ENCODE peak calls at places on chromosomes 4 and X, in six cellular contexts. U, D, W, Y, Z and K are unnamed samples.

GRCh38 chrX:65871671-65872311 is 168.1 kb downstream of the VSIG4 start:
- DNase-seq in Y (peak; percentile 11), W (no peak), D (no peak), Z (peak; percentile 41), U (peak; percentile 64), K (peak; percentile 2)

GRCh38 chr4:55920571-55920970 is 28.2 kb upstream of the CEP135 start:
- DNase-seq in U (no peak), Y (peak; percentile 5), D (no peak), Z (no peak), W (no peak), K (no peak)

GRCh38 chr4:18582841-18583240 is 561.3 kb upstream of the LCORL start:
- DNase-seq in D (no peak), W (no peak), Y (no peak), U (no peak), Z (no peak), K (no peak)

GRCh38 chrX:74382613-74383012 is 38.7 kb upstream of the SLC16A2 start:
- DNase-seq in U (peak; percentile 70), W (peak; percentile 10), Y (peak; percentile 69), Z (peak; percentile 29), D (peak; percentile 62), K (peak; percentile 52)

GRCh38 chr4:122711893-122712292 is 20.6 kb upstream of the BBS12 start:
- DNase-seq in Y (no peak), D (no peak), W (no peak), Z (no peak), U (no peak), K (no peak)

GRCh38 chr4:174631901-174632758 is 109.8 kb upstream of the HPGD start:
- DNase-seq in D (peak; percentile 19), W (peak; percentile 2), Z (peak; percentile 20), Y (peak; percentile 69), U (no peak), K (no peak)

GRCh38 chr4:147975325-147975724 is 243.4 kb downstream of the ARHGAP10 start:
- DNase-seq in U (no peak), Z (no peak), Y (peak; percentile 79), D (no peak), W (no peak), K (no peak)

GRCh38 chr4:169117591-169118081 is 107.6 kb upstream of the CBR4 start:
- DNase-seq in W (peak; percentile 41), U (no peak), Z (no peak), D (no peak), Y (peak; percentile 81), K (no peak)

GRCh38 chr4:1706358-1706757 is 5.8 kb downstream of the SLBP start:
- DNase-seq in D (no peak), U (no peak), Z (no peak), W (no peak), Y (no peak), K (no peak)

GRCh38 chrX:136953867-136954787 is 73.6 kb upstream of the RBMX start:
- DNase-seq in Z (peak; percentile 65), Y (peak; percentile 81), U (peak; percentile 69), W (no peak), D (peak; percentile 66), K (peak; percentile 57)

GRCh38 chr4:137360701-137361213 is 171.5 kb downstream of the PCDH18 start:
- DNase-seq in D (no peak), Z (no peak), Y (no peak), U (no peak), W (no peak), K (no peak)

GRCh38 chr4:143531368-143531767 is 17.9 kb downstream of the SMARCA5 start:
- DNase-seq in D (peak; percentile 3), U (no peak), W (no peak), Z (peak; percentile 4), Y (peak; percentile 45), K (no peak)

GRCh38 chrX:85052636-85053343 is 49.1 kb downstream of the APOOL start:
- DNase-seq in W (peak; percentile 42), D (no peak), U (no peak), Z (no peak), Y (peak; percentile 79), K (no peak)

GRCh38 chr4:139528377-139529005 is 27.5 kb downstream of the SETD7 start:
- DNase-seq in D (no peak), Y (peak; percentile 92), W (peak; percentile 87), Z (no peak), U (peak; percentile 62), K (peak; percentile 50)

GRCh38 chrX:35076061-35076460 is 133.5 kb downstream of the FAM47B start:
- DNase-seq in W (no peak), D (no peak), Y (no peak), Z (no peak), U (no peak), K (no peak)

GRCh38 chr4:37760840-37761239 is 65.6 kb upstream of the PGM2 start:
- DNase-seq in U (no peak), Y (no peak), W (no peak), D (no peak), Z (no peak), K (no peak)

GRCh38 chr4:84529169-84529751 is 30.2 kb upstream of the NKX6-1 start:
- DNase-seq in W (no peak), Y (peak; percentile 53), Z (peak; percentile 16), D (peak; percentile 11), U (no peak), K (no peak)

GRCh38 chrX:23003121-23003520 is 3.4 kb downstream of the DDX53 start:
- DNase-seq in W (no peak), Z (no peak), D (no peak), U (no peak), Y (peak; percentile 65), K (no peak)

DNA sequence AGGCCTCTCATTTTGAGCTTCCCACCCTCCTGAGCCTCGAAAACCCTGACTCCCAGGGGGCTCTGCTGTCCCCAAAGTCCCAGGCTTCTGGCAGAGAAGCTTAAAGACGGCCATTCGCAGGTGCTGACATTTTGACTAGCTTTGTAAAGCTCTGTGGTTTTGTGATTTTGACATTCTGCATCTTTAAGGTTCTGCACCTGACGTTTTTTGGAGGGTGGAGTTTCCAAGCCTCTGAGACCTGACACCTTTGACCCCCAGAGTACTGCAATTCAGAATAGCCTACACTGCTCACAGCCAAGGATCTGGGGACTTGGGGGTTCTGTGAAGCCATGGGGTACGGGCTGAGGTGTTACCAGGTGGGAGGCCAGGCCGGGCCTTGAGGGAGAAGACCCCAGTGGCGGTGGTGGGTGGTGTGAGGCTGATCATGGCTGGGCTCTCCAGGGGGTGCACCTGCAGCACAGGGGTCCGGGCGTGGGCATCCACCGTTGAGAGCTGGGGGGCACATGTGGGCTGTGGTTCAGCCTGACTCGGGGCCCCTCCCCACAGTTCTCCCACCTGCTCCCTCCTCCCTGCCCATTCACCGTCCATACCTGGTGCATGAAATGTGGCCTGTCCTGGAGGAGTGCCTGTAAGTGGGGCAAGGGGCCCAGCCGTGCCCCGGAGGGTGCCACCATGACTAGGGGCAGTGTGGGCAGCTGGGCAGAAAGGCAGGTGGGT is 7.3 kb downstream of the FOXP3 start:
- DNase-seq in Z (no peak), D (no peak), W (no peak), U (no peak), Y (no peak), K (no peak)
- H3K4me3 ChIP-seq in Z (no peak overlapping the region), D (no peak overlapping the region), W (no peak overlapping the region), U (no peak overlapping the region), Y (no peak overlapping the region), K (no peak overlapping the region)

DNA sequence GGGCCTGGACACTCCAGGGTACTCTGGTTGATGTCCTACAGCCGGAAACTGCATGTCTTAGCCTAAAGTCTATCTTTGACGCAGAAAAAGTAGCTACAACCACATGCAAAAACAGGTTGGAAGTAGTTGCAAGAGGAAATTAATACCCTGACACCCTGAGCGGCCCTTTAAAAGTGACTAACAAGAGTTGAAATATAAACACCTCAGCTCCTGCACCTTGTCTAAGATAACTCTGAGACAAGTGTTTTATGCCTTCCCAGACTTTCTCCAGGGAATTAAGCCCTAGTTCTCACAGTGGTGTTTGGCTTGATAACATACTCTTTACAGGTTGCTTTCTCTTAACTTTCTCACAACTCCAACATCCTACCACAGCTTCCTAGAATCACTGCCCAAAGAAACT is 943.1 kb downstream of the DMD start:
- DNase-seq in Z (no peak), U (no peak), Y (no peak), D (no peak), W (no peak), K (no peak)
- H3K9me3 ChIP-seq in Z (peaks cover 8% of the 10 kb centered on the region), U (no peaks in the 10 kb centered on the region), Y (no peaks in the 10 kb centered on the region), D (no peaks in the 10 kb centered on the region), W (no peaks in the 10 kb centered on the region), K (no peaks in the 10 kb centered on the region)

GRCh38 chr4:8571702-8572685 is 8.2 kb upstream of the GPR78 start:
- DNase-seq in D (no peak), U (no peak), Y (peak; percentile 50), W (no peak), Z (no peak), K (no peak)
- H3K4me3 ChIP-seq in D (no peak overlapping the region), U (no peak overlapping the region), Y (no peak overlapping the region), W (no peak overlapping the region), Z (no peak overlapping the region), K (no peak overlapping the region)

DNA sequence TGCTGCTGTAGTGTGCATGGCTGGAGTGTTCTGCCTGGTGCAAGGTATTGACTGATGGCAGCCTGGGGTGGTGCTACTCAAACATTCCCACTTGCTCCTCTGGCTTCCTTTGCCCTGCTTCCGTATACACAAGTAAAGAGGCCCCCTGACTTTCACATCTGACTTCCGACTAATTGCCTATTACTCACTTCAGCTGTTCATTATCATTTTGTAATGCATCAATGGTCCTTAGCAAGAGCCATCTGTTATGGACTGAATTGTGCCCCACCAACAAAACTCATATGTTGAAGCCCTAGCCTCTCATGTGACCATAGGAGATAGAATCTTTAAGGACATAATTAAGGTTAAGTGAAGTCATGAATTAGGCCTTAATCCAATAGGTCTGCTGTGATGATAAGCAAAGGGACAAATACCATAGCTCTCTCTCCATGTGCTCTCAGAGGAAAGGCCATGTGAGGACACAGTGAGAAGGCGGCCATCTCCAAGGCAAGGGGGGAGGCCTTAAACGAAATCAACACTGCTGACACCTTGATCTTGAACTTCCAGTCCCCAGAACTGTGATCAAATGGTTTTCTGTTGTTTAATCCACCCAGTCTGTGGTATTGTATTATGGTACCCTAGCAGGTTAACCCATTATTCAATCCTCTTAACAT is 122.6 kb upstream of the CLNK start:
- DNase-seq in W (no peak), D (no peak), Y (no peak), U (no peak), Z (no peak), K (no peak)
- H3K9me3 ChIP-seq in W (no peaks in the 10 kb centered on the region), D (no peaks in the 10 kb centered on the region), Y (no peaks in the 10 kb centered on the region), U (no peaks in the 10 kb centered on the region), Z (peaks cover 36% of the 10 kb centered on the region), K (no peaks in the 10 kb centered on the region)